ENCODE peak calls at places on chromosome 20, in four cellular contexts. R is A673, L is ovary, N is H9. Z is an unnamed sample.
A peak's percentile ranks its signal among the peaks of the same experiment; 100 is the strongest.

GRCh38 chr20:44720994-44721784 is 6.0 kb downstream of the CCN5 start:
- DNase-seq in L (peak; percentile 78), N (no peak), R (no peak), Z (peak; percentile 61)

GRCh38 chr20:4472906-4473305 is 248.8 kb upstream of the PRND start:
- DNase-seq in N (no peak), R (no peak), L (no peak), Z (no peak)

GRCh38 chr20:63163596-63164560 is 52.1 kb downstream of the YTHDF1 start:
- DNase-seq in R (peak; percentile 52), N (no peak), L (no peak), Z (no peak)

GRCh38 chr20:62624719-62625455 is 17.4 kb upstream of the SLCO4A1 start:
- DNase-seq in R (no peak), N (no peak), L (peak; percentile 24), Z (peak; percentile 68)

GRCh38 chr20:63129376-63129965 is 86.5 kb downstream of the YTHDF1 start:
- DNase-seq in L (no peak), R (no peak), N (no peak), Z (no peak)

GRCh38 chr20:57322476-57322875 is 7.1 kb upstream of the SPO11 start:
- DNase-seq in R (no peak), L (no peak), N (no peak), Z (no peak)

GRCh38 chr20:43191946-43192847 is 2.5 kb upstream of the PTPRT start:
- DNase-seq in N (peak; percentile 80), R (peak; percentile 25), L (no peak), Z (peak; percentile 52)

GRCh38 chr20:62535964-62536363 is 60.2 kb upstream of the GATA5 start:
- DNase-seq in L (no peak), N (no peak), R (no peak), Z (no peak)

GRCh38 chr20:43914697-43915208 is at the start of gene TOX2:
- DNase-seq in N (peak; percentile 56), R (peak; percentile 83), L (no peak), Z (peak; percentile 76)

GRCh38 chr20:59402697-59403096 is 102.3 kb downstream of the EDN3 start:
- DNase-seq in L (no peak), R (no peak), N (no peak), Z (peak; percentile 32)

GRCh38 chr20:64096535-64096934 is 10.8 kb downstream of the NPBWR2 start:
- DNase-seq in R (no peak), L (no peak), N (no peak), Z (no peak)

GRCh38 chr20:62345681-62346370 is 21.3 kb downstream of the LAMA5 start:
- DNase-seq in N (no peak), R (no peak), L (no peak), Z (no peak)

GRCh38 chr20:61661025-61661424 is 404.7 kb downstream of the TAF4 start:
- DNase-seq in L (no peak), R (no peak), N (no peak), Z (no peak)

GRCh38 chr20:1377341-1377871 is 15.4 kb downstream of the FKBP1A start:
- DNase-seq in N (no peak), R (no peak), L (no peak), Z (no peak)

GRCh38 chr20:54234991-54235390 is 27.1 kb downstream of the PFDN4 start:
- DNase-seq in N (no peak), L (no peak), R (no peak), Z (no peak)

GRCh38 chr20:62219101-62219991 is 732 bp downstream of the HRH3 start:
- DNase-seq in R (no peak), N (peak; percentile 56), L (no peak), Z (no peak)

GRCh38 chr20:15834857-15835256 is 738.4 kb downstream of the KIF16B start:
- DNase-seq in R (no peak), L (no peak), N (no peak), Z (no peak)

GRCh38 chr20:59322101-59322500 is 21.7 kb downstream of the EDN3 start:
- DNase-seq in L (no peak), N (no peak), R (peak; percentile 15), Z (no peak)

GRCh38 chr20:21702553-21703467 is 2.7 kb upstream of the PAX1 start:
- DNase-seq in L (peak; percentile 23), N (peak; percentile 91), R (peak; percentile 88), Z (peak; percentile 76)

GRCh38 chr20:45238139-45238538 is 16.2 kb downstream of the SLPI start:
- DNase-seq in N (no peak), L (no peak), R (no peak), Z (no peak)

GRCh38 chr20:24164360-24164759 is 175.8 kb upstream of the GGTLC1 start:
- DNase-seq in N (peak; percentile 65), R (peak; percentile 35), L (no peak), Z (no peak)

GRCh38 chr20:48783533-48784272 is 44.1 kb downstream of the PREX1 start:
- DNase-seq in R (peak; percentile 33), N (no peak), L (no peak), Z (no peak)

GRCh38 chr20:62123450-62124118 is 1.3 kb downstream of the LSM14B start:
- DNase-seq in R (peak; percentile 65), N (no peak), L (no peak), Z (no peak)

GRCh38 chr20:49166534-49167449 is 21.3 kb downstream of the STAU1 start:
- DNase-seq in R (no peak), L (no peak), N (no peak), Z (no peak)

GRCh38 chr20:16475225-16475624 is 98.0 kb downstream of the KIF16B start:
- DNase-seq in L (no peak), N (no peak), R (no peak), Z (no peak)

GRCh38 chr20:3749689-3750639 is 17.5 kb downstream of the HSPA12B start:
- DNase-seq in L (no peak), N (peak; percentile 86), R (peak; percentile 32), Z (peak; percentile 60)

GRCh38 chr20:35315199-35316020 is 23.2 kb upstream of the FAM83C start:
- DNase-seq in R (no peak), L (no peak), N (no peak), Z (no peak)

GRCh38 chr20:35312348-35312747 is 20.1 kb upstream of the FAM83C start:
- DNase-seq in L (no peak), R (peak; percentile 62), N (no peak), Z (no peak)

GRCh38 chr20:35314460-35315198 is 22.4 kb upstream of the FAM83C start:
- DNase-seq in N (no peak), R (no peak), L (no peak), Z (no peak)

GRCh38 chr20:35311409-35311808 is 19.2 kb upstream of the FAM83C start:
- DNase-seq in R (no peak), N (peak; percentile 49), L (no peak), Z (no peak)

DNA sequence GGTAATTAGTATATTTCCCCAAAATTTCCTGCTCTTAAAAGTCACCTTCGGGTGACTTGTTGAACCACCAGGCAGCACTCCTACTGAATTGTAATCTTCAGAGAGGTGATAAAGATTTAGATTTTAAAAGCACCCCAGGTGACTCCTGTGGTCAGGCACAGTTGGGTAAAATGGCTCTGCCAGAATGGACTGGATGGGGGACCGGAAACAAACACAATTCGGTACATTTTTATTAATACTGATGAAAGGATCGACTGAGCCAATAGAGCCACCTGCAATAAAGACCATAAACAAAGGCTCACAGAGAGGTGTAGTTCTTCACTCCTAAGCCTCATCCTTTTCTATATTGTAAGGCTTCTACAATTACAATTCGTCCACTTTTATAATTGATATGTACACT is 19.6 kb upstream of the FAM83C start:
- DNase-seq in R (no peak), N (no peak), L (no peak), Z (no peak)
- H3K4me1 ChIP-seq in R (peaks cover 11% of the 10 kb centered on the region), N (peaks cover 2% of the 10 kb centered on the region), L (no peaks in the 10 kb centered on the region), Z (peaks cover 12% of the 10 kb centered on the region)

GRCh38 chr20:36097331-36097730 is 57.2 kb upstream of the EPB41L1 start:
- DNase-seq in R (no peak), L (no peak), N (no peak), Z (no peak)
- H3K4me1 ChIP-seq in R (no peaks in the 10 kb centered on the region), L (peaks cover 3% of the 10 kb centered on the region), N (peaks cover 6% of the 10 kb centered on the region), Z (peaks cover 32% of the 10 kb centered on the region)

GRCh38 chr20:33791021-33791420 is 20.1 kb upstream of the CHMP4B start:
- DNase-seq in L (no peak), R (no peak), N (no peak), Z (no peak)
- H3K4me1 ChIP-seq in L (no peaks in the 10 kb centered on the region), R (no peaks in the 10 kb centered on the region), N (no peaks in the 10 kb centered on the region), Z (no peaks in the 10 kb centered on the region)

GRCh38 chr20:10597637-10598036 is 76.2 kb downstream of the JAG1 start:
- DNase-seq in R (no peak), N (no peak), L (no peak), Z (no peak)

GRCh38 chr20:10596726-10597125 is 77.1 kb downstream of the JAG1 start:
- DNase-seq in N (no peak), L (no peak), R (peak; percentile 33), Z (no peak)

GRCh38 chr20:10594286-10594868 is 79.4 kb downstream of the JAG1 start:
- DNase-seq in R (no peak), N (no peak), L (no peak), Z (no peak)

GRCh38 chr20:10595230-10595629 is 78.6 kb downstream of the JAG1 start:
- DNase-seq in L (no peak), R (no peak), N (no peak), Z (no peak)

DNA sequence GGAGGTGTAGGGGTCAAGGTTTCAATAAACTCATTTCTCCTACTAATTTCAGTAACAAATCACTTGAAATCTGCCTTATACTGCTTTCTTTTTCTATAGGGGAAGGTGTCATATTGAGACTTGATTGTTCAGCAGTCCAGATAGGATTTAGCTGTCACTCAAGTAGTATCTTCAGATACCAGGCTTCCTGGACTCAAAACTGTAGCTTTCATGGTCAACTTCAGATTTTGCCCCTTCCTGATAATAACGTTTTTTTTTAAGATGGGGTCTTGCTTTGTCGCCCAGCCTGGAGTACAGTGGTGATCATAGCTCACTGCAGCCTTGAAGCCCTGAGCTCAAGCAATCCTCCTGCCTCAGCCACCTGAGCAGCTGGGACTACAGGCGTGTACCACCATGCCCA is 77.8 kb downstream of the JAG1 start:
- DNase-seq in L (no peak), N (no peak), R (no peak), Z (no peak)
- H3K4me1 ChIP-seq in L (no peaks in the 10 kb centered on the region), N (no peaks in the 10 kb centered on the region), R (peaks cover 17% of the 10 kb centered on the region), Z (no peaks in the 10 kb centered on the region)

DNA sequence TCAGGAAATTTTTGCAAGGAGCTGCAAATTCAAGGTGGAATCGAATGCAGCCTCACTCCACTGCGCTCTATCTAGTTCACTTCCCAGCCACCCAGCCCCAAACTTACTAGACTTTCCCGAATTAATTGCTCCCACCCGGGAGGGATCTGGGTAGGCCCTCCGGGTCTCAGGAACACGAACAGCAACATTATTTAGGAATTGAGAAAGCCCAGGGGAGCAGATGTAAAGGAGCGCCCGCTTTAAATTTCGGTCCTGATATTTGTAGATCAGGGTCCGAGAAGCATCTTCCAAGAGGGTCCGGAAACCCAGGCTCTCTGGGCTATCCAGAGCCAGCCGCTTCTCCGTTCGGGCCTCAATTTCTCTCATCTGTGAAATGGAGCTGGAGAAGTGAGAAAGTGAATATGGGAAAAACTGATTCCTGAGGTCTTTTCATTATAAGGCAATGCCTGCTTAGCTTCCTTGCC is 490 bp upstream of the ID1 start:
- DNase-seq in R (no peak), N (no peak), L (no peak), Z (no peak)
- H3K4me1 ChIP-seq in R (peaks cover 27% of the 10 kb centered on the region), N (peaks cover 5% of the 10 kb centered on the region), L (peaks cover 4% of the 10 kb centered on the region), Z (peaks cover 16% of the 10 kb centered on the region)